ENCODE peak calls at places on chromosomes 11 and 22, in ten cellular contexts. D is amniotic epithelial cell; H is uterus; P is B cell; R is iris pigment epithelial cell; J is effector CD4-positive, alpha-beta T cell; Z is ELF-1; X is lower lobe of right lung; L is stimulated activated CD8-positive, alpha-beta memory T cell treated with anti-CD3 and anti-CD28 coated beads, Interleukin-2, amount 100 ng/mL, for 48 hours; V is stimulated activated CD4-positive, alpha-beta T cell treated with anti-CD3 and anti-CD28 coated beads, Interleukin-12 subunit alpha, Interleukin-12 subunit beta, amount 100 ng/mL, for 4 hours. C is an unnamed sample.

GRCh38 chr22:46654426-46654825 is 34.2 kb downstream of the GRAMD4 start:
- DNase-seq in Z (no peak), L (no peak), P (no peak), R (no peak), V (no peak), J (no peak), X (no peak), D (no peak), H (no peak), C (no peak)

GRCh38 chr11:62142043-62142375 is 18.2 kb downstream of the INCENP start:
- DNase-seq in X (no peak), P (no peak), D (no peak), V (no peak), R (no peak), J (no peak), H (no peak), Z (no peak), L (no peak), C (no peak)

GRCh38 chr11:34357646-34358257 is at the start of gene ABTB2:
- DNase-seq in V (peak; percentile 96), P (peak; percentile 97), J (peak; percentile 95), D (peak; percentile 96), X (peak; percentile 99), H (peak; percentile 99), L (peak; percentile 96), Z (peak; percentile 98), R (peak; percentile 99), C (peak; percentile 96)

GRCh38 chr11:77191823-77192495 is 63.9 kb downstream of the MYO7A start:
- DNase-seq in X (peak; percentile 76), P (no peak), L (peak; percentile 60), H (no peak), D (peak; percentile 54), V (peak; percentile 47), R (peak; percentile 42), J (peak; percentile 22), Z (peak; percentile 97), C (peak; percentile 11)

GRCh38 chr11:118696673-118697226 is 17.3 kb upstream of the TREH start:
- DNase-seq in R (no peak), V (no peak), J (no peak), X (no peak), D (no peak), L (no peak), Z (peak; percentile 22), H (no peak), P (no peak), C (no peak)

GRCh38 chr11:63567044-63567840 is 4.1 kb upstream of the PLAAT2 start:
- DNase-seq in P (peak; percentile 90), X (no peak), J (peak; percentile 71), L (no peak), Z (peak; percentile 44), D (peak; percentile 97), V (peak; percentile 19), R (peak; percentile 94), H (peak; percentile 60), C (peak; percentile 71)

GRCh38 chr11:133835258-133836075 is 9.8 kb downstream of the SPATA19 start:
- DNase-seq in Z (peak; percentile 88), X (no peak), R (peak; percentile 61), P (no peak), J (no peak), V (no peak), H (no peak), L (peak; percentile 39), D (peak; percentile 7), C (no peak)

GRCh38 chr11:76443254-76443935 is 1.4 kb upstream of the EMSY start:
- DNase-seq in X (no peak), R (peak; percentile 66), Z (no peak), L (no peak), V (no peak), H (no peak), D (peak; percentile 36), P (no peak), J (no peak), C (no peak)

GRCh38 chr11:2833938-2834892 is 51.4 kb downstream of the CDKN1C start:
- DNase-seq in R (no peak), J (no peak), D (no peak), L (no peak), Z (no peak), P (no peak), V (no peak), X (peak; percentile 39), H (no peak), C (no peak)

GRCh38 chr22:47200273-47201051 is 438.0 kb downstream of the TBC1D22A start:
- DNase-seq in V (no peak), J (no peak), Z (peak; percentile 23), L (no peak), X (no peak), D (no peak), R (no peak), P (peak; percentile 30), H (no peak), C (no peak)

GRCh38 chr11:12276831-12277475 is 100.4 kb upstream of the PARVA start:
- DNase-seq in L (no peak), X (no peak), J (no peak), R (no peak), P (no peak), V (no peak), H (peak; percentile 8), Z (no peak), D (no peak), C (no peak)